ENCODE peak calls at places on chromosome 21, in five cellular contexts. U, I, X, E and V are unnamed samples.

GRCh38 chr21:46399686-46400085 is 59.0 kb upstream of the DIP2A start:
- DNase-seq in X (no peak), I (no peak), E (no peak), U (peak), V (no peak)

GRCh38 chr21:40433575-40433974 is 413.4 kb downstream of the DSCAM start:
- DNase-seq in I (no peak), U (no peak), E (no peak), X (no peak), V (no peak)

GRCh38 chr21:34517491-34518245 is 5.7 kb upstream of the KCNE1 start:
- DNase-seq in U (no peak), I (no peak), X (no peak), E (peak), V (no peak)

GRCh38 chr21:39519835-39520234 is 68.1 kb downstream of the SH3BGR start:
- DNase-seq in E (no peak), I (no peak), X (no peak), U (no peak), V (no peak)

GRCh38 chr21:39788383-39788782 is 43.4 kb downstream of the IGSF5 start:
- DNase-seq in I (peak), X (peak), E (peak), U (peak), V (no peak)

GRCh38 chr21:17667256-17667655 is 54.6 kb upstream of the BTG3 start:
- DNase-seq in I (no peak), U (no peak), X (no peak), E (no peak), V (no peak)

GRCh38 chr21:34992736-34993135 is 56.4 kb downstream of the RUNX1 start:
- DNase-seq in U (no peak), I (no peak), E (no peak), X (no peak), V (no peak)

GRCh38 chr21:17651526-17651925 is 38.8 kb upstream of the BTG3 start:
- DNase-seq in I (no peak), U (no peak), X (no peak), E (no peak), V (no peak)

GRCh38 chr21:17432732-17433057 is 80.1 kb upstream of the CXADR start:
- DNase-seq in U (no peak), X (no peak), I (no peak), E (no peak), V (no peak)

GRCh38 chr21:43269981-43270670 is 101.3 kb downstream of the CRYAA start:
- DNase-seq in U (no peak), E (no peak), X (no peak), I (no peak), V (no peak)

GRCh38 chr21:35602811-35603210 is 457.5 kb downstream of the SETD4 start:
- DNase-seq in X (no peak), U (no peak), I (no peak), E (no peak), V (no peak)

GRCh38 chr21:17370263-17370662 is 142.6 kb upstream of the CXADR start:
- DNase-seq in I (no peak), U (peak), X (no peak), E (no peak), V (peak)

GRCh38 chr21:17466166-17466565 is 46.7 kb upstream of the CXADR start:
- DNase-seq in E (peak), U (no peak), X (no peak), I (no peak), V (no peak)

GRCh38 chr21:14086553-14086952 is 124.2 kb downstream of the LIPI start:
- DNase-seq in X (no peak), U (no peak), I (no peak), E (no peak), V (no peak)

GRCh38 chr21:14383596-14384210 is 757 bp upstream of the HSPA13 start:
- DNase-seq in X (no peak), E (no peak), I (no peak), U (no peak), V (no peak)

GRCh38 chr21:39319814-39320332 is 6.4 kb upstream of the BRWD1 start:
- DNase-seq in E (no peak), I (no peak), X (no peak), U (no peak), V (no peak)

GRCh38 chr21:38341546-38342012 is 84.8 kb downstream of the KCNJ15 start:
- DNase-seq in E (no peak), X (no peak), U (no peak), I (peak), V (no peak)

GRCh38 chr21:20996421-20997307 is 1.5 kb upstream of the NCAM2 start:
- DNase-seq in E (peak), X (no peak), U (no peak), I (no peak), V (no peak)

GRCh38 chr21:34536820-34537219 is 24.8 kb upstream of the KCNE1 start:
- DNase-seq in X (no peak), E (peak), I (no peak), U (no peak), V (no peak)

GRCh38 chr21:34891610-34891943 is 157.5 kb downstream of the RUNX1 start:
- DNase-seq in X (no peak), I (no peak), E (no peak), U (no peak), V (no peak)

GRCh38 chr21:38567577-38568360 is 69.5 kb upstream of the ERG start:
- DNase-seq in I (no peak), U (no peak), E (peak), X (no peak), V (no peak)

GRCh38 chr21:24514081-24514733 is 1093.1 kb downstream of the MRPL39 start:
- DNase-seq in X (no peak), I (no peak), U (no peak), E (no peak), V (no peak)

GRCh38 chr21:16075594-16076282 is 346.0 kb downstream of the USP25 start:
- DNase-seq in X (no peak), U (no peak), I (no peak), E (no peak), V (no peak)

GRCh38 chr21:38956791-38957571 is 151.3 kb downstream of the ETS2 start:
- DNase-seq in X (no peak), E (peak), I (no peak), U (peak), V (no peak)

GRCh38 chr21:34074283-34075098 is 1.1 kb downstream of the MRPS6 start:
- DNase-seq in U (no peak), X (no peak), I (peak), E (peak), V (no peak)

GRCh38 chr21:34545079-34545884 is 33.3 kb upstream of the KCNE1 start:
- DNase-seq in U (peak), I (no peak), X (peak), E (peak), V (no peak)

GRCh38 chr21:37665230-37666024 is 250.8 kb downstream of the KCNJ6 start:
- DNase-seq in E (no peak), U (no peak), I (no peak), X (no peak), V (no peak)

GRCh38 chr21:35563885-35564451 is 496.4 kb downstream of the SETD4 start:
- DNase-seq in I (no peak), E (peak), X (no peak), U (no peak), V (no peak)

GRCh38 chr21:25999935-26000582 is 170.5 kb downstream of the APP start:
- DNase-seq in X (no peak), I (no peak), E (no peak), U (no peak), V (no peak)

GRCh38 chr21:34530264-34530663 is 18.3 kb upstream of the KCNE1 start:
- DNase-seq in E (peak), I (no peak), X (no peak), U (no peak), V (no peak)

GRCh38 chr21:9738527-9738926 is 782.9 kb upstream of the TPTE start:
- DNase-seq in X (no peak), U (no peak), E (no peak), I (no peak), V (no peak)

GRCh38 chr21:21200103-21200938 is 202.1 kb downstream of the NCAM2 start:
- DNase-seq in E (peak), U (no peak), X (no peak), I (no peak), V (peak)

GRCh38 chr21:35059742-35060141 is 10.6 kb upstream of the RUNX1 start:
- DNase-seq in I (no peak), E (no peak), U (no peak), X (no peak), V (no peak)

GRCh38 chr21:34852438-34852837 is 183.6 kb downstream of the CLIC6 start:
- DNase-seq in I (no peak), E (peak), X (no peak), U (no peak), V (no peak)

GRCh38 chr21:34702341-34702807 is 33.6 kb downstream of the CLIC6 start:
- DNase-seq in U (no peak), I (no peak), X (no peak), E (peak), V (peak)

GRCh38 chr21:16076465-16076864 is 346.7 kb downstream of the USP25 start:
- DNase-seq in U (no peak), E (no peak), X (no peak), I (no peak), V (no peak)

GRCh38 chr21:25887646-25888321 is 153.0 kb downstream of the GABPA start:
- DNase-seq in X (no peak), U (no peak), E (no peak), I (no peak), V (no peak)

GRCh38 chr21:35215870-35216269 is 166.8 kb upstream of the RUNX1 start:
- DNase-seq in X (no peak), I (no peak), U (no peak), E (no peak), V (no peak)

DNA sequence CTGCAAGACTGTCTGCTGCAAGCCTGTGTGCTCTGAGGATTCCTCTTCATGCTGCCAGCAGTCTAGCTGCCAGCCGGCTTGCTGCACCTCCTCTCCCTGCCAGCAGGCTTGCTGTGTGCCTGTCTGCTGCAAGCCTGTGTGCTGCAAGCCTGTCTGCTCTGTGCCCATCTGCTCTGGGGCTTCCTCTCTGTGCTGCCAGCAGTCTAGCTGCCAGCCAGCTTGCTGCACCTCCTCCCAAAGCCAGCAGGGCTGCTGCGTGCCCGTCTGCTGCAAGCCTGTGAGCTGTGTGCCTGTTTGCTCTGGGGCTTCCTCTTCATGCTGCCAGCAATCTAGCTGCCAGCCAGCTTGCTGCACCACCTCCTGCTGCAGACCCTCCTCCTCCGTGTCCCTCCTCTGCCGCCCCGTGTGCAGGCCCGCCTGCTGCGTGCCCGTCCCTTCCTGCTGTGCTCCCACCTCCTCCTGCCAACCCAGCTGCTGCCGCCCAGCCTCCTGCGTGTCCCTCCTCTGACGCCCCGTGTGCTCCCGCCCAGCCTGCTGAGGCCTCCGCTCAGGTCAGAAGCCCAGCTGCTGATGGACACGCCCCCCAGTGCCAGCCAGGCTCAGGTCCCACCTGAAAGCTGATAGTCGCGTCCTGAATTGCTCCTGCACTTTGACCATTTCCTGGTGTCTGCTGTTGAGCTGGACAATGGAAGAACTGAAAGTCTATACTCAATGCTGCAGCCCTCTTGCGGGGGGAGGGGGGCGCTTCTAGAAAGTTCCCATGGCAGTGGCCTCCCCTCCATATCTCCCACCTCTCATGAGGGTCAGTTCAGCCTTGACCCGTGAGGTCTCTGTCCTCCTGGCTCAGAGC is 1.2 kb downstream of the KRTAP10-4 start:
- DNase-seq in X (no peak), I (no peak), U (peak), E (no peak), V (no peak)
- H3K27ac ChIP-seq in X (no peak), I (no peak), U (no peak), E (no peak), V (no peak)

GRCh38 chr21:36606983-36607325 is 92.0 kb upstream of the SIM2 start:
- DNase-seq in X (no peak), E (no peak), U (no peak), I (no peak), V (no peak)

GRCh38 chr21:36608251-36608650 is 90.7 kb upstream of the SIM2 start:
- DNase-seq in I (no peak), U (no peak), X (no peak), E (no peak), V (no peak)

GRCh38 chr21:36609654-36610053 is 89.3 kb upstream of the SIM2 start:
- DNase-seq in I (no peak), X (no peak), U (no peak), E (no peak), V (no peak)

GRCh38 chr21:36603221-36603620 is 95.7 kb upstream of the SIM2 start:
- DNase-seq in I (no peak), U (no peak), E (no peak), X (no peak), V (no peak)

GRCh38 chr21:36606292-36606982 is 92.5 kb upstream of the SIM2 start:
- DNase-seq in I (no peak), X (no peak), E (no peak), U (no peak), V (no peak)
- H3K27ac ChIP-seq in I (no peak), X (no peak), E (no peak), U (no peak), V (no peak)

GRCh38 chr21:42263591-42264131 is 44.7 kb downstream of the ABCG1 start:
- DNase-seq in X (no peak), I (no peak), U (peak), E (no peak), V (no peak)
- H3K27ac ChIP-seq in X (no peak), I (peak), U (peak), E (no peak), V (peak)

GRCh38 chr21:29185172-29185571 is 54.7 kb downstream of the MAP3K7CL start:
- DNase-seq in X (no peak), U (no peak), I (no peak), E (no peak), V (no peak)

GRCh38 chr21:29181799-29182470 is 51.5 kb downstream of the MAP3K7CL start:
- DNase-seq in X (peak), U (no peak), E (peak), I (no peak), V (peak)

GRCh38 chr21:29182674-29183073 is 52.2 kb downstream of the MAP3K7CL start:
- DNase-seq in X (no peak), U (no peak), I (no peak), E (peak), V (no peak)

GRCh38 chr21:29185633-29186032 is 55.2 kb downstream of the MAP3K7CL start:
- DNase-seq in U (no peak), X (no peak), I (no peak), E (no peak), V (no peak)

GRCh38 chr21:29184047-29184446 is 53.6 kb downstream of the MAP3K7CL start:
- DNase-seq in I (no peak), E (no peak), X (no peak), U (no peak), V (no peak)
- H3K27ac ChIP-seq in I (no peak), E (no peak), X (no peak), U (no peak), V (no peak)

DNA sequence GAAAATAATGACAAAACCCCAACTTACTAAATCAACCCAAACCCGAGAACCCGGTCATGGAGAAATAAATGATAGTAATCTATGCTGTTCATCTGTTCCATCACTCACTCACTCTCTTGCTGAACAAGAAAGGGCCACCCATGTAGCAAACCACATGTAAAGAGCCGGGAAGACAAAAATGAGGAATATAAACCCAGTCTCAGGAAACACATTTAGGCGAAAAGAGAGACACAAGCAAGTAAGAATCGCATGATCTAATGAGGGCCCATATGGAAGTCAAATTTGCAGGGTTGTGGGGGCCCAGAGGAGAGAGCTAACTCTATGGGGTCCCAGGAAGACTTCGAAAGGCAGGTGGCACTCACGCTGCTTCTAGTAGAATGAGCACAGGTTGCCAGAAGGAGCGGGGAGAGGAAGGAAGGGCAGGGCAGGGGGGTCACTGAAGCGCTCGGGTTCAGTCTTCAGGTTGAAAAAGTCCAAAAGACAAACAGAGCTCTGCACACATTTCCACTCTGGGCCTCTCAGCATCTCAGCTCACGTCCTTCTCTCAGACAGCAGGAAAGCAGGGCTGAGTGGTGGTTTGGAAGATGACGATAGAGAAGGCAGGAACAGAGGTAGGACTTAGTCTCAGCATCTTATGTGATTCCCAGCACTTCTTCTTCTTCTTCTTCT is 142.9 kb upstream of the KRTAP19-8 start:
- DNase-seq in I (no peak), X (no peak), U (no peak), E (no peak), V (no peak)
- H3K27ac ChIP-seq in I (no peak), X (no peak), U (no peak), E (no peak), V (no peak)

GRCh38 chr21:36626791-36627190 is 72.1 kb upstream of the SIM2 start:
- DNase-seq in I (no peak), E (no peak), U (no peak), X (no peak), V (no peak)

GRCh38 chr21:36629061-36629460 is 69.9 kb upstream of the SIM2 start:
- DNase-seq in I (no peak), E (no peak), U (no peak), X (no peak), V (no peak)

GRCh38 chr21:36624105-36624504 is 74.8 kb upstream of the SIM2 start:
- DNase-seq in E (no peak), U (no peak), X (no peak), I (no peak), V (no peak)

GRCh38 chr21:36628096-36628495 is 70.8 kb upstream of the SIM2 start:
- DNase-seq in E (no peak), I (no peak), U (no peak), X (no peak), V (no peak)

GRCh38 chr21:36627242-36627641 is 71.7 kb upstream of the SIM2 start:
- DNase-seq in X (no peak), E (no peak), U (no peak), I (no peak), V (peak)
- H3K27ac ChIP-seq in X (no peak), E (no peak), U (no peak), I (no peak), V (peak)

DNA sequence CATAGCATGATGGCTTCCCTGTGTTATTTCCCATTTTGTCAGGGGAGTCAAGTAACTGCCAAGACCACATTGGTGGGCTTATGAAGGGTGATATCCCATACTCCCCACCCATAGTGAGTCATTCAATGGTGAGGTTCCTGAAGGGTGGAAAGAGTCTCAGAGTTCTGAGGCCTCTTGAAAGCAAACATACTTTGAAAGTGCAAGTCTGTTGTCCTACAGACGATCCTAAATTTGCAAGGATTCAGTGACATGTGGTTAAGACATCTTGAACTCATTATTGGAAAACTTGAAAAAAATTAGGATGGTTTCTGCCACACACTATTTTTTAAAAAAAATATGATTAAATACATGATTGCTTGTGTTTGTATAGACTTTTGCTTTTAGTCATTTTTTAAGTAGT is 225.4 kb upstream of the ADAMTS5 start:
- DNase-seq in I (no peak), X (no peak), U (no peak), E (no peak), V (no peak)
- H3K27ac ChIP-seq in I (no peak), X (no peak), U (no peak), E (no peak), V (no peak)

DNA sequence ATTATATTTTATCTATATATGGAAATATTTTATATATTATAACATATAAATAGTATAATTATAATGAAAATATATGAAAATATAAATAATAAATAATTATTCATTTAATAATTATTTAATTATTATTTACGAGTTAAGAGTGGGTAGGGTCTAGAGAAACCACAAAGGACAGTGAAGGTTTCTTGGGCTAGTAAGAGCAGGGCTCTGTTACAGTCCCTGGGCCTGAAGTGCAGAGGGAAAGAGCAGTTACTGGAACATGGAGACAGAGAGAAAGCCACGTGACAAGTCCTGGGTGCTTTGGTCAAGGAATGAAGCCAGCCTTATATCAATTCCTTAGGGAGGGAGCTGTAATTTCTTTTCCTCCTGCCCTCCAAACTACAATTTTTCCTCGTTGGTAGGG is 117.2 kb upstream of the OLIG2 start:
- DNase-seq in U (no peak), X (no peak), I (no peak), E (no peak), V (no peak)
- H3K27ac ChIP-seq in U (no peak), X (no peak), I (no peak), E (no peak), V (no peak)

GRCh38 chr21:45322960-45323461 is 35.3 kb upstream of the POFUT2 start:
- DNase-seq in E (no peak), U (peak), I (peak), X (no peak), V (no peak)

GRCh38 chr21:45322231-45322959 is 34.7 kb upstream of the POFUT2 start:
- DNase-seq in I (peak), U (no peak), X (no peak), E (no peak), V (no peak)

GRCh38 chr21:45325206-45326168 is 37.8 kb upstream of the POFUT2 start:
- DNase-seq in U (peak), X (no peak), E (no peak), I (peak), V (no peak)

GRCh38 chr21:45324430-45325205 is 36.9 kb upstream of the POFUT2 start:
- DNase-seq in X (no peak), U (peak), I (peak), E (peak), V (no peak)

GRCh38 chr21:45323487-45324380 is 36.0 kb upstream of the POFUT2 start:
- DNase-seq in E (peak), X (no peak), U (peak), I (peak), V (no peak)
- H3K27ac ChIP-seq in E (peak), X (no peak), U (no peak), I (peak), V (no peak)